ENCODE peak calls at places on chromosomes 1 and 21, in seven cellular contexts. E, F, B, D, Q, K and J are unnamed samples.

GRCh38 chr1:177571485-177572076 is 398.3 kb downstream of the SEC16B start:
- DNase-seq in E (no peak), F (no peak), B (no peak), D (no peak), Q (no peak), K (no peak), J (no peak)

GRCh38 chr1:203305809-203306088 is 430 bp downstream of the BTG2 start:
- DNase-seq in E (no peak), F (no peak), B (no peak), D (no peak), Q (no peak), K (no peak), J (no peak)

GRCh38 chr1:21097744-21098143 is 79.0 kb downstream of the EIF4G3 start:
- DNase-seq in E (no peak), F (no peak), B (no peak), D (no peak), Q (no peak), K (no peak), J (no peak)

GRCh38 chr1:203669739-203670138 is 43.1 kb downstream of the ATP2B4 start:
- DNase-seq in E (no peak), F (no peak), B (no peak), D (no peak), Q (no peak), K (peak; percentile 21), J (no peak)

GRCh38 chr21:38351961-38352521 is 95.2 kb downstream of the KCNJ15 start:
- DNase-seq in E (no peak), F (no peak), B (no peak), D (no peak), Q (peak; percentile 82), K (no peak), J (no peak)

GRCh38 chr1:109714661-109715372 is 2.8 kb downstream of the GSTM5 start:
- DNase-seq in E (no peak), F (no peak), B (no peak), D (no peak), Q (no peak), K (no peak), J (no peak)

GRCh38 chr1:233672732-233673131 is 58.8 kb downstream of the KCNK1 start:
- DNase-seq in E (no peak), F (no peak), B (no peak), D (no peak), Q (no peak), K (no peak), J (no peak)

GRCh38 chr1:159088050-159088449 is 11.5 kb upstream of the AIM2 start:
- DNase-seq in E (no peak), F (no peak), B (no peak), D (no peak), Q (peak; percentile 67), K (peak; percentile 53), J (no peak)

GRCh38 chr1:227940791-227941241 is 6.9 kb downstream of the WNT9A start:
- DNase-seq in E (no peak), F (no peak), B (no peak), D (no peak), Q (no peak), K (no peak), J (no peak)

GRCh38 chr1:154608522-154609294 is 722 bp upstream of the ADAR start:
- DNase-seq in E (peak; percentile 48), F (peak; percentile 78), B (no peak), D (peak; percentile 27), Q (peak; percentile 13), K (no peak), J (peak; percentile 53)

GRCh38 chr1:164629971-164630370 is 71.0 kb downstream of the PBX1 start:
- DNase-seq in E (no peak), F (no peak), B (no peak), D (no peak), Q (no peak), K (no peak), J (no peak)